ENCODE peak calls at places on chromosomes 3 and 15, in six cellular contexts. Q, M, W, K, P and C are unnamed samples.

GRCh38 chr15:56732135-56732880 is 1.0 kb downstream of the ZNF280D start:
- DNase-seq in Q (peak; percentile 61), M (no peak), W (peak; percentile 80), K (peak; percentile 81), P (no peak), C (peak; percentile 20)

GRCh38 chr3:131038326-131038725 is 11.6 kb downstream of the NEK11 start:
- DNase-seq in Q (peak; percentile 34), M (no peak), W (no peak), K (no peak), P (no peak), C (no peak)

GRCh38 chr3:151087648-151088047 is 2.2 kb downstream of the MED12L start:
- DNase-seq in Q (no peak), M (no peak), W (no peak), K (no peak), P (no peak), C (no peak)

GRCh38 chr15:97867870-97868269 is 92.6 kb upstream of the ARRDC4 start:
- DNase-seq in Q (no peak), M (no peak), W (no peak), K (no peak), P (no peak), C (no peak)

GRCh38 chr15:81274932-81275341 is 49.0 kb downstream of the STARD5 start:
- DNase-seq in Q (peak; percentile 86), M (peak; percentile 89), W (peak; percentile 96), K (peak; percentile 77), P (peak; percentile 85), C (peak; percentile 86)

GRCh38 chr3:52069891-52070290 is 13.5 kb upstream of the DUSP7 start:
- DNase-seq in Q (no peak), M (no peak), W (no peak), K (no peak), P (no peak), C (no peak)

GRCh38 chr3:23239181-23240068 is 36.3 kb downstream of the UBE2E2 start:
- DNase-seq in Q (no peak), M (no peak), W (no peak), K (no peak), P (no peak), C (no peak)

GRCh38 chr3:184907941-184908649 is 96.1 kb downstream of the VPS8 start:
- DNase-seq in Q (no peak), M (peak; percentile 56), W (peak; percentile 40), K (no peak), P (peak; percentile 57), C (no peak)

GRCh38 chr3:27568393-27568792 is 84.2 kb upstream of the SLC4A7 start:
- DNase-seq in Q (peak; percentile 72), M (no peak), W (no peak), K (no peak), P (no peak), C (no peak)

GRCh38 chr15:37678124-37678523 is 256.3 kb upstream of the TMCO5A start:
- DNase-seq in Q (no peak), M (peak; percentile 32), W (peak; percentile 44), K (no peak), P (peak; percentile 50), C (no peak)

GRCh38 chr3:135895734-135896121 is 69.8 kb upstream of the PPP2R3A start:
- DNase-seq in Q (no peak), M (no peak), W (no peak), K (no peak), P (no peak), C (no peak)

GRCh38 chr15:65400760-65401606 is 21.8 kb downstream of the IGDCC4 start:
- DNase-seq in Q (peak; percentile 72), M (peak; percentile 94), W (peak; percentile 96), K (peak; percentile 83), P (peak; percentile 94), C (peak; percentile 85)

GRCh38 chr3:61996351-61996750 is 377.0 kb downstream of the FEZF2 start:
- DNase-seq in Q (no peak), M (no peak), W (no peak), K (no peak), P (no peak), C (no peak)

GRCh38 chr3:195774917-195775316 is 36.8 kb downstream of the MUC4 start:
- DNase-seq in Q (no peak), M (peak; percentile 80), W (peak; percentile 63), K (no peak), P (peak; percentile 87), C (peak; percentile 18)

GRCh38 chr15:65038428-65038827 is 6.8 kb upstream of the SLC51B start:
- DNase-seq in Q (no peak), M (no peak), W (no peak), K (no peak), P (no peak), C (no peak)

GRCh38 chr3:69294014-69294771 is 91.7 kb downstream of the FRMD4B start:
- DNase-seq in Q (no peak), M (no peak), W (peak; percentile 73), K (peak; percentile 62), P (no peak), C (no peak)

GRCh38 chr3:69290430-69290829 is 95.5 kb downstream of the FRMD4B start:
- DNase-seq in Q (no peak), M (no peak), W (peak; percentile 85), K (no peak), P (no peak), C (no peak)

GRCh38 chr3:69290006-69290405 is 95.9 kb downstream of the FRMD4B start:
- DNase-seq in Q (no peak), M (no peak), W (no peak), K (no peak), P (no peak), C (no peak)

GRCh38 chr3:69292185-69292584 is 93.7 kb downstream of the FRMD4B start:
- DNase-seq in Q (no peak), M (no peak), W (peak; percentile 62), K (no peak), P (no peak), C (no peak)

DNA sequence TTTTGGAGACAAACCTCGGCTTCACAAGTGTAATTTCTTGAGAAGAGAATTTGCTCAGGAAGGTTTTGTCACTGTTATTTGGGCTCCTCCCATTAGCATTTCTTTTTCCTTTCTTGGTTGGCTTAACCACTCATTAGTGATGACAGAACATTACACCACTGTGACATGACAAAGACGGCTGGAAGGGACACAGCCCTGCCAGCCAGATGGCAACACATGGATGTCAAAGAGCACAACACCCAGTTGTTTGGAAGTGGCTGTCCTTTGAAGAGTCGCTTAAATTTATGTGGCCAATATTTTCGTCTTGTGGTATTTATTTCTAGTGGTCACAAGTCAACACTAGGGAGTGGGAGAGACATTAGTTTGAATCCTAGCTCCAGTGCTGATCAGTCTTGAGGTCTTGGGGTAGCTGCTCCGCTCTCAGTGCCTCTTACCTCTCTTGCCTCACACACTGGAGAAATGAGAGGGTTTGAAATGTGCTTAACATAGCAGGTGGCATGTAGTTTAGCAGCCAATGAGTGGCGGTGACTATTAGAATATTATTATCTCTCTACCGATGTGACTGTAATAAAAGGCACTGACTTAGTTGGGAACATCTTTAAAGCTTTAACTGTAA is 92.8 kb downstream of the FRMD4B start:
- DNase-seq in Q (no peak), M (no peak), W (peak; percentile 23), K (no peak), P (no peak), C (no peak)
- H3K4ac ChIP-seq in Q (no peak overlapping the region), M (no peak overlapping the region), W (no peak overlapping the region), K (no peak overlapping the region), P (no peak overlapping the region), C (no peak overlapping the region)

GRCh38 chr3:11371758-11372157 is 99.6 kb downstream of the ATG7 start:
- DNase-seq in Q (no peak), M (no peak), W (no peak), K (no peak), P (no peak), C (no peak)

GRCh38 chr3:11373645-11374044 is 101.4 kb downstream of the ATG7 start:
- DNase-seq in Q (no peak), M (no peak), W (no peak), K (no peak), P (no peak), C (no peak)

GRCh38 chr3:11373235-11373634 is 101.0 kb downstream of the ATG7 start:
- DNase-seq in Q (no peak), M (no peak), W (no peak), K (no peak), P (no peak), C (no peak)

GRCh38 chr3:11377726-11378125 is 105.5 kb downstream of the ATG7 start:
- DNase-seq in Q (no peak), M (no peak), W (no peak), K (no peak), P (no peak), C (no peak)

GRCh38 chr3:11375333-11376076 is 103.3 kb downstream of the ATG7 start:
- DNase-seq in Q (no peak), M (no peak), W (no peak), K (no peak), P (no peak), C (no peak)
- H3K18ac ChIP-seq in Q (no peak overlapping the region), M (no peak overlapping the region), W (no peak overlapping the region), K (no peak overlapping the region), P (no peak overlapping the region), C (no peak overlapping the region)

GRCh38 chr3:14298991-14299555 is 103.3 kb upstream of the SLC6A6 start:
- DNase-seq in Q (no peak), M (no peak), W (no peak), K (no peak), P (no peak), C (no peak)
- H3K4ac ChIP-seq in Q (no peak overlapping the region), M (no peak overlapping the region), W (no peak overlapping the region), K (no peak overlapping the region), P (no peak overlapping the region), C (no peak overlapping the region)

DNA sequence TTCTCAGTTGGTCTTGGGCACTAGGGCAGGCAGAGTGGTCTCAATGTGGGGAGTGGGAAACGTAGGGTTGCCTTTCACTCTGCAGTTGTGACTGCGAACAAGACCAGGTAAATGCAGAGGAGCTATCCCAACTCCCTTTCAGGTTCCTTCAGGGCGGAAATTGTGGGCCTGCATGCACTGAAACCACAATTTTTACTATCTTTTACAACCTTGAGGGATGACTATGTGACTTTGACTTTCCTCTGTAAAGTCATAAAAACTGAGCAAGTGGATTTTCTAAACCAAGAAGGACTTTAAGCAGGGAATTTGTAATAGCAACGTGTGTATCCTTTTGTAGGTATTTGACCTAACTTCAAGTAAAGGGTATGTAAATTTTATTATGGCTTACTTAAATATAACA is 171.4 kb upstream of the CADPS start:
- DNase-seq in Q (no peak), M (no peak), W (no peak), K (no peak), P (no peak), C (no peak)
- H3K18ac ChIP-seq in Q (no peak overlapping the region), M (no peak overlapping the region), W (no peak overlapping the region), K (no peak overlapping the region), P (no peak overlapping the region), C (no peak overlapping the region)